ENCODE peak calls at places on chromosomes 13 and 19, in five cellular contexts. I is breast epithelium, F is B cell, R is MCF 10A, E is colonic mucosa. Q is an unnamed sample.
A peak's percentile ranks its signal among the peaks of the same experiment; 100 is the strongest.

GRCh38 chr19:19817357-19817756 is 4.2 kb downstream of the ZNF506 start:
- DNase-seq in I (no peak), F (no peak), R (no peak), E (no peak), Q (no peak)

GRCh38 chr19:28920269-28921066 is 292.5 kb downstream of the UQCRFS1 start:
- DNase-seq in I (no peak), F (no peak), R (no peak), E (no peak), Q (no peak)

GRCh38 chr13:36870050-36870692 is 49.9 kb downstream of the SMAD9 start:
- DNase-seq in I (no peak), F (no peak), R (no peak), E (no peak), Q (no peak)

GRCh38 chr19:56403764-56404704 is at the start of gene ZNF583:
- DNase-seq in I (peak; percentile 94), F (peak; percentile 91), R (peak; percentile 87), E (peak; percentile 94), Q (peak; percentile 96)

GRCh38 chr19:37874784-37875183 is 31.6 kb downstream of the WDR87 start:
- DNase-seq in I (no peak), F (no peak), R (no peak), E (no peak), Q (no peak)

GRCh38 chr19:47891923-47892666 is 6.0 kb upstream of the SULT2A1 start:
- DNase-seq in I (no peak), F (no peak), R (no peak), E (no peak), Q (no peak)

GRCh38 chr13:79741006-79741405 is 260.1 kb downstream of the NDFIP2 start:
- DNase-seq in I (no peak), F (no peak), R (no peak), E (no peak), Q (no peak)

GRCh38 chr19:54457773-54458647 is 5.6 kb downstream of the LENG9 start:
- DNase-seq in I (no peak), F (no peak), R (no peak), E (no peak), Q (no peak)

GRCh38 chr19:1251503-1252220 is 3.3 kb downstream of the MIDN start:
- DNase-seq in I (peak; percentile 79), F (peak; percentile 59), R (no peak), E (no peak), Q (peak; percentile 92)

GRCh38 chr19:14470031-14470876 is 4.9 kb downstream of the PTGER1 start:
- DNase-seq in I (no peak), F (no peak), R (no peak), E (no peak), Q (no peak)

GRCh38 chr13:107252428-107252827 is 684.5 kb upstream of the ARGLU1 start:
- DNase-seq in I (no peak), F (no peak), R (no peak), E (no peak), Q (no peak)

GRCh38 chr13:87884874-87885273 is 213.7 kb downstream of the SLITRK5 start:
- DNase-seq in I (no peak), F (no peak), R (peak; percentile 18), E (no peak), Q (no peak)

GRCh38 chr13:31797154-31797775 is 57.9 kb downstream of the RXFP2 start:
- DNase-seq in I (no peak), F (no peak), R (peak; percentile 54), E (no peak), Q (no peak)

GRCh38 chr19:31356587-31357314 is 7.5 kb upstream of the TSHZ3 start:
- DNase-seq in I (no peak), F (no peak), R (no peak), E (peak; percentile 31), Q (no peak)

GRCh38 chr19:3105641-3106508 is 11.7 kb downstream of the GNA11 start:
- DNase-seq in I (no peak), F (no peak), R (no peak), E (no peak), Q (no peak)

GRCh38 chr13:85590231-85590931 is 208.8 kb downstream of the SLITRK6 start:
- DNase-seq in I (no peak), F (no peak), R (peak; percentile 71), E (no peak), Q (no peak)

GRCh38 chr13:49443689-49444516 is at the start of the genes CAB39L and SETDB2:
- DNase-seq in I (peak; percentile 100), F (peak; percentile 99), R (peak; percentile 99), E (peak; percentile 99), Q (peak; percentile 98)
- TF ChIP-seq CTCF in I (peak; percentile 69), F (peak; percentile 34), R (peak; percentile 9), E (peak; percentile 33), Q (peak; percentile 60)

GRCh38 chr19:57563547-57563946 is 3.9 kb upstream of the ZNF550 start:
- DNase-seq in I (no peak), F (no peak), R (no peak), E (no peak), Q (no peak)

GRCh38 chr19:57559404-57560025 is at the start of gene ZNF550:
- DNase-seq in I (peak; percentile 88), F (peak; percentile 88), R (peak; percentile 89), E (peak; percentile 92), Q (peak; percentile 88)

GRCh38 chr19:57560049-57560491 is 407 bp upstream of the ZNF550 start:
- DNase-seq in I (peak; percentile 17), F (no peak), R (peak; percentile 38), E (no peak), Q (no peak)

GRCh38 chr19:57559008-57559403 is 657 bp downstream of the ZNF550 start:
- DNase-seq in I (no peak), F (no peak), R (peak; percentile 42), E (peak; percentile 23), Q (no peak)

DNA sequence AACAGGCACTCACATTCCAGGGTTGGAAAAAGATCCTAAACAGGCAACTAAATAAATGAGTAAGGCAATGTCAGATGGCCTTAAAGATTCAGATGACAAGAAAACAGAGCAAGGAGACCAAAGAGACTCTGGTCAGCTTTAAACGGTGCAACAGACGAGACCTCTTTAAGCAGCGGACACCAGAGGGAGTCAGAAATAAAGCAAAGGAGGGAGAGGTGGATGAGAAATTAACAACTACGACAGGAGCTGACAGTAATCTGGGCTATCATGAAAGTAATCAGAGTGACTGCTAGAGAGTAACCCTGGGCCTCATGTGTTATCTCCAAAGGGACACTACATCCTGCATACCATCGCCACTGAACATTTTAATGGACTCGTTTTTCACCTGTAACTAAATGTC is 1.1 kb downstream of the ZNF550 start:
- DNase-seq in I (no peak), F (no peak), R (no peak), E (no peak), Q (no peak)
- TF ChIP-seq CTCF in I (no peak), F (no peak), R (no peak), E (no peak), Q (no peak)

DNA sequence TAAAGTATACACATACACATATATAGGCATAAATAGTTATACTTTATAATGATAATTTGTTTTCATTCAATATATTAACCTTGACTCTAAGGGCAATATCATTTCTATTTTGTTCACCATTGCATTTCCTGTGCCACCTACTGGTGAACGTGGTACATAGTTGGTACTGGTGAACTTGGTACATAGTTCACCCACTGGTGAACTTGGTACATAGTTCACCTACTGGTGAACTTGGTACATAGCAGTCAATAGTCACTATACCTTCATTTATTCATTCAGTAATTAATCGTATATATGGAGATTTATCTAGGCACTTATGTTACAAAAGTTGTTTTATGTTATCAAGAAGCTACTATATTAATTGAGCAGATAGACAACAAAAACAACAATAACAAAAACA is 172.6 kb upstream of the ATXN8OS start:
- DNase-seq in I (no peak), F (no peak), R (peak; percentile 74), E (no peak), Q (no peak)
- TF ChIP-seq CTCF in I (no peak), F (no peak), R (peak; percentile 55), E (no peak), Q (peak; percentile 48)

DNA sequence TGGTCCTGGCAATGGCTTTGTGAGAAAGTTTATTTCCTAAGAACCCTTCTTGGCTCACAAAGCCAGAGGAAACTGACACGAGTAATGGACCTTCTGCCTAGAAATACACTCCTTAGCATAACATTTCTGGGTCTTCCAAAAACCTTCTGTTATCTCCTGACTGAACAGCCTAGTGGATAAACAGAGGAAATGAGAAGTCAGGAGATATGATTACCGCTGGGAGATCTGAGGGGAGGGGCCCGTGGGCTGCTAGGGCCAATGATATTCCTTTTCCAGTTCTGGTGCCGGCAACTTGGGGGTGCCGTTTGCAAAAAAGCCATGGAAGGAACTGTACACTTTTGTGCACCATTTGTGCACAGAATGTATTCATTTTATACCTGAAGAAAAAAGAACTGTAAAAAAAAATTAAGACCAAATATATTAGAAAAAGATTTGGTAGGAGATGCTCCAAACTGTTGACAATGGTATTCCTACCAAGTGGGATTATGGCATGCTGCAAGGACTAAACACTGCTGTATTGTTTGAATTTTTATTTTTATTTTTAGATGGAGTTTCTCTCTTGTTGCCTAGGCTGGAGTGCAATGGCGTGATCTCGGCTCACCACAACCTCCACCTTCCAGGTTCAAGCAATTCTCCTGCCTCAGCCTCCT is 4.7 kb upstream of the SPC24 start:
- DNase-seq in I (no peak), F (no peak), R (no peak), E (no peak), Q (no peak)
- TF ChIP-seq CTCF in I (no peak), F (no peak), R (no peak), E (no peak), Q (no peak)

GRCh38 chr13:24005711-24006281 is 108.5 kb upstream of the C1QTNF9B start:
- DNase-seq in I (no peak), F (no peak), R (no peak), E (no peak), Q (no peak)

GRCh38 chr13:24008679-24009078 is 111.4 kb upstream of the C1QTNF9B start:
- DNase-seq in I (no peak), F (no peak), R (no peak), E (no peak), Q (no peak)

GRCh38 chr13:24004971-24005370 is 107.7 kb upstream of the C1QTNF9B start:
- DNase-seq in I (no peak), F (no peak), R (no peak), E (no peak), Q (no peak)

GRCh38 chr13:24006520-24007248 is 109.4 kb upstream of the C1QTNF9B start:
- DNase-seq in I (no peak), F (no peak), R (no peak), E (no peak), Q (no peak)

DNA sequence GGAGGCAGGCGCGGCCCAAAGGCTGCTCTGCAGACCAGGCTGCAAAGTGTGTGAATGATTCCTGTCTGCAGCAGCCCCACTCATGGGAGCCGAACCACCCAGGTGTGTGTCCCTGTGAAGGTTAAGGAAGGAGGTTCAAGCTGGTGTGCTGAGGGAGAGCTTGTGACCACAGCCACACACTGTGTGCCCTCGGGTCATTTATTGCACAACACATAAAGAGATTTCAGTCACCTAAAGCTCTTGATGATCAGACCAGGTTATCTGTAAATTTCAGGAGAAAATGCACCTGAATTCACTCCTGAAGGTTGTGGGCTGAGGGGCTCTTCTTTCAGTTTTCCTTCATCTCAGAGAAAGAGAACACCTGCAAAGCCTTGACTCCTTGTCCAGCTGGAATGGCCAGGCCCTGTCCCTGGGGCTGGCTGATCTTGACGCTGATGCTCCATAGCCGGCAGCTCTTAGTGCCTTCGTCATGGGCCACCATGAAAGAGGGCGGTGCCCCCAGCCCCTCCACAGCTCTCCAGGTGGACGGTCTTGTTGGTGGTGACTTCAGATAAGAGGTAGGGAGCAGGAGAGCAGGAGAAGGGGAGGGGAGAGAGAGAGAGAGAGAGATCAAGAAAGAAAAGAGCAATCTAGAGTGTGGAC is 110.8 kb upstream of the C1QTNF9B start:
- DNase-seq in I (no peak), F (no peak), R (peak; percentile 17), E (no peak), Q (no peak)
- TF ChIP-seq CTCF in I (no peak), F (no peak), R (no peak), E (no peak), Q (no peak)

GRCh38 chr19:5317321-5317720 is 23.3 kb downstream of the PTPRS start:
- DNase-seq in I (no peak), F (no peak), R (no peak), E (no peak), Q (no peak)
- TF ChIP-seq CTCF in I (no peak), F (no peak), R (no peak), E (no peak), Q (no peak)